ENCODE peak calls at places on chromosomes 5 and 9, in five cellular contexts. F, Q, T, L and R are unnamed samples.

GRCh38 chr9:80796662-80797426 is 892.5 kb downstream of the TLE1 start:
- DNase-seq in T (no peak), F (peak), Q (no peak), L (no peak), R (no peak)

GRCh38 chr5:103139264-103139865 is 19.3 kb downstream of the PPIP5K2 start:
- DNase-seq in T (peak), L (peak), F (peak), Q (peak), R (peak)

GRCh38 chr9:28073278-28073677 is 500.0 kb upstream of the C9orf72 start:
- DNase-seq in F (no peak), L (peak), T (peak), Q (no peak), R (no peak)

GRCh38 chr5:56350030-56350594 is 117.0 kb upstream of the ANKRD55 start:
- DNase-seq in Q (no peak), L (no peak), F (no peak), T (no peak), R (no peak)

GRCh38 chr9:110752766-110753165 is 84.2 kb downstream of the MUSK start:
- DNase-seq in L (no peak), T (peak), Q (no peak), F (peak), R (no peak)

GRCh38 chr9:123406016-123406415 is 50.0 kb downstream of the CRB2 start:
- DNase-seq in T (no peak), Q (no peak), F (no peak), L (no peak), R (no peak)

GRCh38 chr9:20495133-20495532 is 127.2 kb downstream of the MLLT3 start:
- DNase-seq in T (no peak), Q (no peak), L (peak), F (no peak), R (no peak)

GRCh38 chr5:1670342-1670741 is 129.3 kb downstream of the MRPL36 start:
- DNase-seq in T (peak), L (no peak), Q (no peak), F (no peak), R (no peak)

GRCh38 chr9:4494337-4494736 is 4.1 kb downstream of the SLC1A1 start:
- DNase-seq in L (no peak), Q (no peak), F (no peak), T (no peak), R (no peak)

GRCh38 chr9:137982132-137982666 is 104.6 kb downstream of the CACNA1B start:
- DNase-seq in Q (no peak), T (no peak), L (no peak), F (no peak), R (no peak)

GRCh38 chr5:148875205-148875875 is 48.9 kb downstream of the ADRB2 start:
- DNase-seq in Q (no peak), T (no peak), F (no peak), L (no peak), R (no peak)

GRCh38 chr9:136942112-136942880 is 2.2 kb downstream of the FBXW5 start:
- DNase-seq in F (no peak), L (no peak), Q (no peak), T (no peak), R (no peak)

GRCh38 chr9:71626395-71626794 is 141.9 kb downstream of the CEMIP2 start:
- DNase-seq in T (no peak), Q (no peak), L (no peak), F (no peak), R (no peak)

GRCh38 chr5:112279082-112279481 is 140.0 kb downstream of the EPB41L4A start:
- DNase-seq in L (no peak), Q (no peak), T (no peak), F (no peak), R (no peak)

GRCh38 chr9:37904647-37905505 is 949 bp upstream of the SLC25A51 start:
- DNase-seq in L (no peak), F (peak), T (peak), Q (no peak), R (no peak)

GRCh38 chr5:107658528-107658927 is 12.2 kb downstream of the EFNA5 start:
- DNase-seq in Q (no peak), L (no peak), T (no peak), F (no peak), R (no peak)

GRCh38 chr9:122005597-122005996 is 87.5 kb downstream of the TTLL11 start:
- DNase-seq in T (no peak), F (peak), Q (no peak), L (peak), R (no peak)

GRCh38 chr9:127854169-127854833 is at the start of gene ENG:
- DNase-seq in Q (peak), T (no peak), L (peak), F (peak), R (no peak)

GRCh38 chr5:133423031-133423617 is 189.2 kb downstream of the FSTL4 start:
- DNase-seq in Q (no peak), T (no peak), L (no peak), F (no peak), R (no peak)

GRCh38 chr9:132797861-132798659 is 80.0 kb downstream of the AK8 start:
- DNase-seq in Q (no peak), L (no peak), F (no peak), T (peak), R (no peak)

GRCh38 chr5:39423331-39423751 is 1.4 kb downstream of the DAB2 start:
- DNase-seq in Q (no peak), L (peak), T (no peak), F (no peak), R (no peak)

GRCh38 chr5:179253730-179254129 is 91.5 kb downstream of the ADAMTS2 start:
- DNase-seq in F (no peak), Q (peak), L (no peak), T (no peak), R (no peak)

GRCh38 chr5:126386146-126386545 is 37.1 kb upstream of the GRAMD2B start:
- DNase-seq in F (no peak), Q (no peak), T (no peak), L (no peak), R (no peak)